ENCODE peak calls at places on chromosomes 16 and 17, in seven cellular contexts. F is naive B cell, A is NCI-H187, O is neural progenitor cell, H is skeletal muscle cell, E is iPS DF 19.7, C is thoracic aorta. G is an unnamed sample.

GRCh38 chr17:68431661-68432071 is 25.6 kb downstream of the WIPI1 start:
- DNase-seq in E (no peak), C (no peak), A (no peak), H (no peak), F (no peak), O (peak; percentile 65), G (no peak)

GRCh38 chr16:13957197-13958078 is 37.5 kb downstream of the ERCC4 start:
- DNase-seq in F (no peak), E (no peak), H (peak; percentile 95), O (peak; percentile 28), A (no peak), C (no peak), G (no peak)

GRCh38 chr16:82983390-82983789 is 356.6 kb downstream of the CDH13 start:
- DNase-seq in O (no peak), H (no peak), A (no peak), C (no peak), E (no peak), F (no peak), G (no peak)

GRCh38 chr17:33338242-33338641 is 45.1 kb upstream of the ASIC2 start:
- DNase-seq in O (no peak), E (no peak), H (no peak), C (no peak), A (no peak), F (no peak), G (no peak)

GRCh38 chr16:3152273-3153076 is 17.6 kb downstream of the ZNF213 start:
- DNase-seq in A (peak; percentile 97), E (no peak), C (peak; percentile 77), O (peak; percentile 94), F (peak; percentile 48), H (peak; percentile 58), G (no peak)

GRCh38 chr16:17177242-17177967 is 293.4 kb downstream of the XYLT1 start:
- DNase-seq in F (no peak), E (no peak), O (no peak), C (no peak), H (no peak), A (no peak), G (no peak)

GRCh38 chr17:1462164-1463112 is 6.4 kb upstream of the CRK start:
- DNase-seq in H (no peak), F (no peak), A (no peak), O (no peak), C (no peak), E (no peak), G (no peak)

GRCh38 chr17:10224592-10225195 is 26.3 kb upstream of the GAS7 start:
- DNase-seq in F (no peak), O (no peak), E (no peak), H (no peak), C (no peak), A (no peak), G (no peak)

GRCh38 chr17:43832168-43832975 is 574 bp downstream of the MPP3 start:
- DNase-seq in C (no peak), A (no peak), O (peak; percentile 57), H (peak; percentile 12), E (no peak), F (no peak), G (no peak)

GRCh38 chr17:72474740-72475477 is 354.1 kb downstream of the SOX9 start:
- DNase-seq in O (no peak), E (no peak), C (no peak), F (no peak), A (no peak), H (no peak), G (no peak)

GRCh38 chr17:38454528-38454927 is 26.3 kb downstream of the ARHGAP23 start:
- DNase-seq in H (no peak), E (no peak), O (no peak), C (peak; percentile 77), A (no peak), F (no peak), G (no peak)

GRCh38 chr17:63698886-63699637 is 863 bp downstream of the LIMD2 start:
- DNase-seq in O (peak; percentile 46), H (no peak), C (no peak), E (no peak), A (no peak), F (peak; percentile 97), G (no peak)

GRCh38 chr17:21548236-21548635 is 144.1 kb upstream of the KCNJ18 start:
- DNase-seq in O (no peak), A (no peak), E (no peak), H (no peak), F (no peak), C (no peak), G (no peak)

GRCh38 chr17:73062726-73063125 is 29.8 kb downstream of the SLC39A11 start:
- DNase-seq in E (no peak), C (no peak), F (no peak), O (no peak), A (no peak), H (no peak), G (no peak)

GRCh38 chr17:55444471-55445441 is 23.1 kb upstream of the MMD start:
- DNase-seq in O (peak; percentile 13), H (no peak), E (no peak), C (no peak), A (no peak), F (peak; percentile 49), G (no peak)

GRCh38 chr17:79618383-79619067 is 7.7 kb upstream of the RBFOX3 start:
- DNase-seq in E (no peak), F (no peak), H (no peak), O (no peak), C (no peak), A (peak; percentile 20), G (no peak)

GRCh38 chr17:75848523-75849303 is 4.5 kb upstream of the UNC13D start:
- DNase-seq in E (no peak), H (no peak), F (peak; percentile 54), C (no peak), A (peak; percentile 13), O (peak; percentile 84), G (no peak)

GRCh38 chr17:77314601-77315000 is 173.8 kb downstream of the SEC14L1 start:
- DNase-seq in E (no peak), F (no peak), O (no peak), H (no peak), C (no peak), A (no peak), G (no peak)

G was measured in iPS DF 6.9.